ENCODE peak calls at places on chromosomes 4 and X, in ten cellular contexts. One of them, this sample, is unnamed.

GRCh38 chr4:112604590-112604989 is 32.1 kb downstream of the ZGRF1 start:
- DNase-seq in tibial nerve: peak; percentile 64
- DNase-seq in AG04450: peak; percentile 13
- DNase-seq in transverse colon: peak; percentile 22
- DNase-seq in cardiac fibroblast: peak; percentile 78
- DNase-seq in ovary: peak; percentile 48
- DNase-seq in tibial artery: no peak
- DNase-seq in hepatocyte: peak; percentile 74
- DNase-seq in CD8-positive, alpha-beta T cell: no peak
- DNase-seq in sigmoid colon: no peak
- DNase-seq in this sample: no peak

GRCh38 chr4:92182006-92182735 is 121.6 kb upstream of the GRID2 start:
- DNase-seq in tibial nerve: no peak
- DNase-seq in AG04450: no peak
- DNase-seq in transverse colon: no peak
- DNase-seq in cardiac fibroblast: no peak
- DNase-seq in ovary: no peak
- DNase-seq in tibial artery: no peak
- DNase-seq in hepatocyte: no peak
- DNase-seq in CD8-positive, alpha-beta T cell: no peak
- DNase-seq in sigmoid colon: peak; percentile 61
- DNase-seq in this sample: no peak

GRCh38 chr4:146370841-146371240 is 150.9 kb downstream of the SLC10A7 start:
- DNase-seq in tibial nerve: no peak
- DNase-seq in AG04450: no peak
- DNase-seq in transverse colon: no peak
- DNase-seq in cardiac fibroblast: peak; percentile 37
- DNase-seq in ovary: no peak
- DNase-seq in tibial artery: no peak
- DNase-seq in hepatocyte: no peak
- DNase-seq in CD8-positive, alpha-beta T cell: no peak
- DNase-seq in sigmoid colon: no peak
- DNase-seq in this sample: no peak

GRCh38 chr4:145176641-145177432 is 3.6 kb downstream of the OTUD4 start:
- DNase-seq in tibial nerve: no peak
- DNase-seq in AG04450: no peak
- DNase-seq in transverse colon: no peak
- DNase-seq in cardiac fibroblast: no peak
- DNase-seq in ovary: no peak
- DNase-seq in tibial artery: no peak
- DNase-seq in hepatocyte: no peak
- DNase-seq in CD8-positive, alpha-beta T cell: no peak
- DNase-seq in sigmoid colon: no peak
- DNase-seq in this sample: no peak

GRCh38 chr4:8393593-8394038 is 46.9 kb downstream of the ACOX3 start:
- DNase-seq in tibial nerve: peak; percentile 67
- DNase-seq in AG04450: peak; percentile 90
- DNase-seq in transverse colon: peak; percentile 53
- DNase-seq in cardiac fibroblast: peak; percentile 97
- DNase-seq in ovary: peak; percentile 84
- DNase-seq in tibial artery: peak; percentile 81
- DNase-seq in hepatocyte: peak; percentile 50
- DNase-seq in CD8-positive, alpha-beta T cell: no peak
- DNase-seq in sigmoid colon: peak; percentile 91
- DNase-seq in this sample: peak; percentile 88

GRCh38 chr4:84167579-84167978 is 331.5 kb downstream of the NKX6-1 start:
- DNase-seq in tibial nerve: no peak
- DNase-seq in AG04450: no peak
- DNase-seq in transverse colon: no peak
- DNase-seq in cardiac fibroblast: no peak
- DNase-seq in ovary: no peak
- DNase-seq in tibial artery: no peak
- DNase-seq in hepatocyte: peak; percentile 10
- DNase-seq in CD8-positive, alpha-beta T cell: no peak
- DNase-seq in sigmoid colon: no peak
- DNase-seq in this sample: no peak

GRCh38 chrX:130909469-130910136 is 6.6 kb upstream of the ENOX2 start:
- DNase-seq in tibial nerve: no peak
- DNase-seq in AG04450: no peak
- DNase-seq in transverse colon: no peak
- DNase-seq in cardiac fibroblast: no peak
- DNase-seq in ovary: no peak
- DNase-seq in tibial artery: no peak
- DNase-seq in hepatocyte: no peak
- DNase-seq in CD8-positive, alpha-beta T cell: no peak
- DNase-seq in sigmoid colon: no peak
- DNase-seq in this sample: no peak

GRCh38 chr4:123649644-123650356 is 253.2 kb downstream of the SPRY1 start:
- DNase-seq in tibial nerve: no peak
- DNase-seq in AG04450: peak; percentile 58
- DNase-seq in transverse colon: peak; percentile 38
- DNase-seq in cardiac fibroblast: peak; percentile 91
- DNase-seq in ovary: peak; percentile 34
- DNase-seq in tibial artery: no peak
- DNase-seq in hepatocyte: peak; percentile 78
- DNase-seq in CD8-positive, alpha-beta T cell: no peak
- DNase-seq in sigmoid colon: peak; percentile 75
- DNase-seq in this sample: peak; percentile 84

GRCh38 chr4:153530284-153530995 is 64.3 kb downstream of the TMEM131L start:
- DNase-seq in tibial nerve: no peak
- DNase-seq in AG04450: no peak
- DNase-seq in transverse colon: no peak
- DNase-seq in cardiac fibroblast: no peak
- DNase-seq in ovary: no peak
- DNase-seq in tibial artery: no peak
- DNase-seq in hepatocyte: no peak
- DNase-seq in CD8-positive, alpha-beta T cell: no peak
- DNase-seq in sigmoid colon: no peak
- DNase-seq in this sample: no peak

GRCh38 chrX:49184294-49185061 is 1.7 kb downstream of the PRICKLE3 start:
- DNase-seq in tibial nerve: peak; percentile 89
- DNase-seq in AG04450: no peak
- DNase-seq in transverse colon: peak; percentile 95
- DNase-seq in cardiac fibroblast: peak; percentile 93
- DNase-seq in ovary: peak; percentile 98
- DNase-seq in tibial artery: peak; percentile 92
- DNase-seq in hepatocyte: peak; percentile 93
- DNase-seq in CD8-positive, alpha-beta T cell: no peak
- DNase-seq in sigmoid colon: peak; percentile 97
- DNase-seq in this sample: peak; percentile 61

GRCh38 chrX:51837926-51838325 is 55.5 kb upstream of the MAGED1 start:
- DNase-seq in tibial nerve: peak; percentile 74
- DNase-seq in AG04450: no peak
- DNase-seq in transverse colon: peak; percentile 60
- DNase-seq in cardiac fibroblast: peak; percentile 35
- DNase-seq in ovary: peak; percentile 75
- DNase-seq in tibial artery: peak; percentile 25
- DNase-seq in hepatocyte: peak; percentile 56
- DNase-seq in CD8-positive, alpha-beta T cell: no peak
- DNase-seq in sigmoid colon: peak; percentile 70
- DNase-seq in this sample: peak; percentile 43

GRCh38 chr4:182642831-182643230 is 274.4 kb downstream of the DCTD start:
- DNase-seq in tibial nerve: no peak
- DNase-seq in AG04450: no peak
- DNase-seq in transverse colon: no peak
- DNase-seq in cardiac fibroblast: peak; percentile 29
- DNase-seq in ovary: no peak
- DNase-seq in tibial artery: no peak
- DNase-seq in hepatocyte: no peak
- DNase-seq in CD8-positive, alpha-beta T cell: no peak
- DNase-seq in sigmoid colon: no peak
- DNase-seq in this sample: no peak

GRCh38 chr4:137896221-137896737 is 345.9 kb downstream of the SLC7A11 start:
- DNase-seq in tibial nerve: no peak
- DNase-seq in AG04450: no peak
- DNase-seq in transverse colon: no peak
- DNase-seq in cardiac fibroblast: peak; percentile 53
- DNase-seq in ovary: no peak
- DNase-seq in tibial artery: no peak
- DNase-seq in hepatocyte: no peak
- DNase-seq in CD8-positive, alpha-beta T cell: no peak
- DNase-seq in sigmoid colon: no peak
- DNase-seq in this sample: no peak

GRCh38 chrX:110514498-110514897 is 155.8 kb downstream of the RTL9 start:
- DNase-seq in tibial nerve: no peak
- DNase-seq in AG04450: no peak
- DNase-seq in transverse colon: no peak
- DNase-seq in cardiac fibroblast: no peak
- DNase-seq in ovary: no peak
- DNase-seq in tibial artery: no peak
- DNase-seq in hepatocyte: no peak
- DNase-seq in CD8-positive, alpha-beta T cell: no peak
- DNase-seq in sigmoid colon: no peak
- DNase-seq in this sample: no peak
- H3K4me3 ChIP-seq in tibial nerve: no peak overlapping the region
- H3K4me3 ChIP-seq in AG04450: no peak overlapping the region
- H3K4me3 ChIP-seq in transverse colon: no peak overlapping the region
- H3K4me3 ChIP-seq in cardiac fibroblast: no peak overlapping the region
- H3K4me3 ChIP-seq in ovary: no peak overlapping the region
- H3K4me3 ChIP-seq in tibial artery: no peak overlapping the region
- H3K4me3 ChIP-seq in hepatocyte: no peak overlapping the region
- H3K4me3 ChIP-seq in CD8-positive, alpha-beta T cell: no peak overlapping the region
- H3K4me3 ChIP-seq in sigmoid colon: no peak overlapping the region
- H3K4me3 ChIP-seq in this sample: no peak overlapping the region

GRCh38 chr4:187383181-187383580 is 612.4 kb upstream of the ZFP42 start:
- DNase-seq in tibial nerve: no peak
- DNase-seq in AG04450: no peak
- DNase-seq in transverse colon: no peak
- DNase-seq in cardiac fibroblast: no peak
- DNase-seq in ovary: no peak
- DNase-seq in tibial artery: no peak
- DNase-seq in hepatocyte: no peak
- DNase-seq in CD8-positive, alpha-beta T cell: no peak
- DNase-seq in sigmoid colon: no peak
- DNase-seq in this sample: no peak

GRCh38 chr4:187378441-187378840 is 617.1 kb upstream of the ZFP42 start:
- DNase-seq in tibial nerve: no peak
- DNase-seq in AG04450: no peak
- DNase-seq in transverse colon: no peak
- DNase-seq in cardiac fibroblast: no peak
- DNase-seq in ovary: no peak
- DNase-seq in tibial artery: no peak
- DNase-seq in hepatocyte: no peak
- DNase-seq in CD8-positive, alpha-beta T cell: no peak
- DNase-seq in sigmoid colon: no peak
- DNase-seq in this sample: no peak

GRCh38 chr4:187380181-187380581 is 615.4 kb upstream of the ZFP42 start:
- DNase-seq in tibial nerve: no peak
- DNase-seq in AG04450: no peak
- DNase-seq in transverse colon: peak; percentile 38
- DNase-seq in cardiac fibroblast: peak; percentile 21
- DNase-seq in ovary: no peak
- DNase-seq in tibial artery: no peak
- DNase-seq in hepatocyte: peak; percentile 16
- DNase-seq in CD8-positive, alpha-beta T cell: no peak
- DNase-seq in sigmoid colon: no peak
- DNase-seq in this sample: no peak
- TF ChIP-seq CTCF in tibial nerve: no peak
- TF ChIP-seq CTCF in AG04450: peak; percentile 44
- TF ChIP-seq CTCF in transverse colon: peak; percentile 31
- TF ChIP-seq CTCF in cardiac fibroblast: no peak
- TF ChIP-seq CTCF in ovary: no peak
- TF ChIP-seq CTCF in tibial artery: no peak
- TF ChIP-seq CTCF in hepatocyte: no peak
- TF ChIP-seq CTCF in CD8-positive, alpha-beta T cell: no peak
- TF ChIP-seq CTCF in sigmoid colon: no peak
- TF ChIP-seq CTCF in this sample: peak; percentile 22

DNA sequence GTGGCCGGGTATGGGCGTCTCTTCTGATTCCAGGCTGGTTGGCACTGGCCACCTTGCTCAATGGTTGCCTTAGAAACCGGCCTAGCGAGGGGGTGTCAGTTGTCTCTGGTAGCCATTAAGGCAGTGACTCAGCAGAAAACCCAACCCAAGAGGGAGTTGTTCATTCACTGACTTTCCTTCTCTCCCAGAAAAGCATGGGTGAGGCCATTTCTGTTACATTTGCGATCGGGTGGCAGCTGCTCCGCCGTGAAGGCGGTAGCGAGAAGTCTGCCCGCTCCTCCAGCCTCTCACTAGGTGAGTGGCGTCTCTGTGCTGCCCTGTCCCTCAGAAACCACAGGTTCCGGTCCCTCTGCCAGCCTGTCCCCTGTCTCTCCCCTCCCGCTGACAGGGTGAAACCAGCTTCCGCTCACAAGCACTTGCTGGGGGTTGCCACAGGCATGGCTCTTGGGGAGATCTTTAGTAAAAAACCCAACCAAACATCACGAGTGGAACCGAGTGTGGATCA is 17.4 kb downstream of the IRAK1 start:
- DNase-seq in tibial nerve: no peak
- DNase-seq in AG04450: no peak
- DNase-seq in transverse colon: peak; percentile 54
- DNase-seq in cardiac fibroblast: peak; percentile 47
- DNase-seq in ovary: no peak
- DNase-seq in tibial artery: peak; percentile 31
- DNase-seq in hepatocyte: peak; percentile 35
- DNase-seq in CD8-positive, alpha-beta T cell: peak; percentile 75
- DNase-seq in sigmoid colon: no peak
- DNase-seq in this sample: no peak
- H3K4me3 ChIP-seq in tibial nerve: no peak overlapping the region
- H3K4me3 ChIP-seq in AG04450: no peak overlapping the region
- H3K4me3 ChIP-seq in transverse colon: no peak overlapping the region
- H3K4me3 ChIP-seq in cardiac fibroblast: no peak overlapping the region
- H3K4me3 ChIP-seq in ovary: no peak overlapping the region
- H3K4me3 ChIP-seq in tibial artery: no peak overlapping the region
- H3K4me3 ChIP-seq in hepatocyte: no peak overlapping the region
- H3K4me3 ChIP-seq in CD8-positive, alpha-beta T cell: peak overlapping the region; percentile 22
- H3K4me3 ChIP-seq in sigmoid colon: no peak overlapping the region
- H3K4me3 ChIP-seq in this sample: no peak overlapping the region

GRCh38 chr4:18020145-18020670 is 1.3 kb downstream of the LCORL start:
- DNase-seq in tibial nerve: no peak
- DNase-seq in AG04450: no peak
- DNase-seq in transverse colon: peak; percentile 19
- DNase-seq in cardiac fibroblast: peak; percentile 26
- DNase-seq in ovary: no peak
- DNase-seq in tibial artery: no peak
- DNase-seq in hepatocyte: peak; percentile 8
- DNase-seq in CD8-positive, alpha-beta T cell: no peak
- DNase-seq in sigmoid colon: no peak
- DNase-seq in this sample: no peak

GRCh38 chr4:18021720-18022571 is at the start of gene LCORL:
- DNase-seq in tibial nerve: peak; percentile 85
- DNase-seq in AG04450: peak; percentile 93
- DNase-seq in transverse colon: peak; percentile 93
- DNase-seq in cardiac fibroblast: peak; percentile 96
- DNase-seq in ovary: peak; percentile 95
- DNase-seq in tibial artery: peak; percentile 92
- DNase-seq in hepatocyte: peak; percentile 97
- DNase-seq in CD8-positive, alpha-beta T cell: peak; percentile 89
- DNase-seq in sigmoid colon: peak; percentile 97
- DNase-seq in this sample: peak; percentile 91

GRCh38 chr4:18022572-18023039 is 1.1 kb upstream of the LCORL start:
- DNase-seq in tibial nerve: no peak
- DNase-seq in AG04450: no peak
- DNase-seq in transverse colon: no peak
- DNase-seq in cardiac fibroblast: no peak
- DNase-seq in ovary: no peak
- DNase-seq in tibial artery: no peak
- DNase-seq in hepatocyte: peak; percentile 11
- DNase-seq in CD8-positive, alpha-beta T cell: no peak
- DNase-seq in sigmoid colon: no peak
- DNase-seq in this sample: no peak

GRCh38 chr4:18021470-18021719 is 160 bp downstream of the LCORL start:
- DNase-seq in tibial nerve: peak; percentile 6
- DNase-seq in AG04450: no peak
- DNase-seq in transverse colon: no peak
- DNase-seq in cardiac fibroblast: no peak
- DNase-seq in ovary: no peak
- DNase-seq in tibial artery: no peak
- DNase-seq in hepatocyte: no peak
- DNase-seq in CD8-positive, alpha-beta T cell: no peak
- DNase-seq in sigmoid colon: no peak
- DNase-seq in this sample: no peak

GRCh38 chr4:18020671-18021469 is 685 bp downstream of the LCORL start:
- DNase-seq in tibial nerve: peak; percentile 33
- DNase-seq in AG04450: peak; percentile 50
- DNase-seq in transverse colon: peak; percentile 70
- DNase-seq in cardiac fibroblast: peak; percentile 85
- DNase-seq in ovary: peak; percentile 71
- DNase-seq in tibial artery: peak; percentile 64
- DNase-seq in hepatocyte: peak; percentile 85
- DNase-seq in CD8-positive, alpha-beta T cell: peak; percentile 60
- DNase-seq in sigmoid colon: peak; percentile 87
- DNase-seq in this sample: no peak
- TF ChIP-seq CTCF in tibial nerve: peak; percentile 25
- TF ChIP-seq CTCF in AG04450: no peak
- TF ChIP-seq CTCF in transverse colon: no peak
- TF ChIP-seq CTCF in cardiac fibroblast: no peak
- TF ChIP-seq CTCF in ovary: no peak
- TF ChIP-seq CTCF in tibial artery: no peak
- TF ChIP-seq CTCF in hepatocyte: no peak
- TF ChIP-seq CTCF in CD8-positive, alpha-beta T cell: no peak
- TF ChIP-seq CTCF in sigmoid colon: no peak
- TF ChIP-seq CTCF in this sample: peak; percentile 11

This sample was measured in retinal pigment epithelial cell.